ENCODE peak calls at places on chromosomes 5 and 9, in nine cellular contexts. C is DMS153; K is NCI-H1105; G is NCI-H187; W is NCI-H1092; Q is stimulated activated CD4-positive, alpha-beta T cell treated with anti-CD3 and anti-CD28 coated beads, Interleukin-15, amount 100 ng/mL, for 24 hours; Y is mesendoderm; J is T-cell; I is head of caudate nucleus. Z is an unnamed sample.
A peak's percentile ranks its signal among the peaks of the same experiment; 100 is the strongest.

GRCh38 chr5:137575847-137576246 is 76.7 kb upstream of the SPOCK1 start:
- DNase-seq in G (peak; percentile 7), J (no peak), K (no peak), C (peak; percentile 13), Q (no peak), I (no peak), Y (no peak), W (no peak), Z (no peak)

GRCh38 chr5:53256746-53257145 is 147.2 kb upstream of the MOCS2 start:
- DNase-seq in G (no peak), Q (no peak), K (no peak), Y (no peak), J (no peak), C (no peak), I (no peak), W (no peak), Z (no peak)

GRCh38 chr9:123305879-123306278 is 37.5 kb upstream of the STRBP start:
- DNase-seq in Q (no peak), G (no peak), Y (no peak), J (no peak), K (no peak), W (no peak), C (no peak), I (no peak), Z (no peak)

GRCh38 chr9:137266589-137267453 is 10.7 kb upstream of the TOR4A start:
- DNase-seq in G (no peak), Y (no peak), K (no peak), I (no peak), Q (no peak), C (no peak), J (no peak), W (no peak), Z (no peak)

GRCh38 chr5:175752826-175753535 is 95.1 kb downstream of the HRH2 start:
- DNase-seq in Y (no peak), W (no peak), G (no peak), Q (no peak), C (no peak), I (no peak), K (no peak), J (no peak), Z (no peak)

GRCh38 chr9:4301302-4301701 is 1.4 kb upstream of the GLIS3 start:
- DNase-seq in I (no peak), J (no peak), C (no peak), Q (no peak), W (no peak), K (no peak), Y (no peak), G (no peak), Z (no peak)

GRCh38 chr9:129803679-129804065 is 688 bp downstream of the TOR1B start:
- DNase-seq in K (no peak), G (no peak), I (no peak), J (no peak), Q (peak; percentile 12), W (no peak), C (no peak), Y (peak; percentile 25), Z (no peak)

GRCh38 chr5:74288448-74289109 is 351.9 kb downstream of the ENC1 start:
- DNase-seq in K (no peak), I (no peak), G (no peak), Q (no peak), W (no peak), J (no peak), Y (no peak), C (no peak), Z (no peak)

GRCh38 chr9:36704148-36704547 is 131.5 kb downstream of the MELK start:
- DNase-seq in J (no peak), G (no peak), I (no peak), W (no peak), C (no peak), Q (no peak), K (no peak), Y (no peak), Z (no peak)

GRCh38 chr9:136047775-136048559 is 47.1 kb downstream of the NACC2 start:
- DNase-seq in I (no peak), K (no peak), Q (no peak), W (no peak), J (no peak), C (no peak), G (no peak), Y (no peak), Z (peak; percentile 25)

GRCh38 chr5:149797897-149798296 is 67.8 kb downstream of the PPARGC1B start:
- DNase-seq in J (no peak), I (no peak), C (no peak), Y (no peak), G (no peak), W (no peak), K (no peak), Q (no peak), Z (no peak)

GRCh38 chr5:60700347-60700815 is 415 bp upstream of the DEPDC1B start:
- DNase-seq in K (no peak), I (no peak), W (peak; percentile 7), Y (no peak), Q (no peak), J (no peak), G (peak; percentile 85), C (no peak), Z (peak; percentile 21)

GRCh38 chr9:134179918-134180785 is 15.8 kb upstream of the RNU6ATAC start:
- DNase-seq in G (no peak), I (no peak), K (no peak), Y (no peak), Q (no peak), J (no peak), C (no peak), W (no peak), Z (no peak)

GRCh38 chr5:157778121-157778805 is 34.8 kb downstream of the LSM11 start:
- DNase-seq in Y (no peak), C (peak; percentile 72), K (peak; percentile 69), G (peak; percentile 38), I (no peak), W (peak; percentile 80), Q (peak; percentile 5), J (no peak), Z (no peak)

GRCh38 chr9:12955510-12956163 is 180.8 kb downstream of the LURAP1L start:
- DNase-seq in K (no peak), Y (peak; percentile 65), G (no peak), I (no peak), W (no peak), C (no peak), Q (no peak), J (no peak), Z (no peak)

GRCh38 chr9:127796225-127796813 is 6.4 kb upstream of the FPGS start:
- DNase-seq in K (no peak), Q (no peak), W (peak; percentile 27), J (no peak), I (no peak), G (no peak), Y (no peak), C (no peak), Z (peak; percentile 23)

GRCh38 chr5:64947801-64948200 is 179.1 kb downstream of the CWC27 start:
- DNase-seq in I (no peak), C (no peak), J (no peak), K (no peak), Y (no peak), W (no peak), G (no peak), Q (no peak), Z (no peak)

GRCh38 chr5:164002653-164003052 is 497.2 kb downstream of the MAT2B start:
- DNase-seq in Y (no peak), K (no peak), Q (no peak), J (no peak), C (no peak), G (no peak), W (no peak), I (no peak), Z (no peak)

GRCh38 chr9:107488400-107489143 is 997 bp downstream of the KLF4 start:
- DNase-seq in Q (peak; percentile 30), J (no peak), W (peak; percentile 12), K (peak; percentile 19), G (no peak), Y (peak; percentile 42), I (peak; percentile 29), C (peak; percentile 38), Z (peak; percentile 48)

GRCh38 chr9:82957526-82958379 is 105.2 kb downstream of the RASEF start:
- DNase-seq in I (no peak), Q (no peak), C (peak; percentile 60), G (no peak), J (no peak), K (peak; percentile 53), W (peak; percentile 40), Y (no peak), Z (no peak)

GRCh38 chr5:157948738-157949410 is 89.9 kb upstream of the CLINT1 start:
- DNase-seq in J (peak; percentile 65), K (peak; percentile 28), W (peak; percentile 75), Y (peak; percentile 98), C (peak; percentile 77), Q (peak; percentile 85), G (peak; percentile 62), I (peak; percentile 87), Z (peak; percentile 74)

Z was measured in GM13976.